ENCODE peak calls at places on chromosomes 16 and 17, in ten cellular contexts. W is PC-9; T is left ventricle myocardium inferior; M is pancreas; N is CD8-positive, alpha-beta T cell; Y is endothelial cell of umbilical vein; U is heart right ventricle; J is BE2C; H is upper lobe of left lung; A is GM06990. K is an unnamed sample.

GRCh38 chr17:42023524-42024349 is 3.8 kb downstream of the NKIRAS2 start:
- DNase-seq in W (no peak), T (peak; percentile 35), M (no peak), N (no peak), Y (no peak), U (peak; percentile 38), J (no peak), H (peak; percentile 86), A (no peak), K (no peak)

GRCh38 chr16:20865420-20866126 is 34.6 kb downstream of the DCUN1D3 start:
- DNase-seq in W (no peak), T (no peak), M (no peak), N (no peak), Y (no peak), U (no peak), J (no peak), H (no peak), A (peak; percentile 49), K (no peak)

GRCh38 chr17:8053600-8053999 is 14.7 kb downstream of the ALOX15B start:
- DNase-seq in W (no peak), T (no peak), M (no peak), N (no peak), Y (no peak), U (no peak), J (no peak), H (no peak), A (no peak), K (no peak)

GRCh38 chr17:17420035-17420434 is 56.8 kb upstream of the MED9 start:
- DNase-seq in W (no peak), T (peak; percentile 78), M (no peak), N (no peak), Y (no peak), U (peak; percentile 79), J (no peak), H (no peak), A (no peak), K (no peak)

GRCh38 chr17:69287168-69287567 is 39.8 kb downstream of the ABCA5 start:
- DNase-seq in W (no peak), T (no peak), M (no peak), N (no peak), Y (no peak), U (no peak), J (no peak), H (no peak), A (no peak), K (no peak)

GRCh38 chr17:7314719-7315569 is at the start of gene GPS2:
- DNase-seq in W (peak; percentile 80), T (peak; percentile 94), M (peak; percentile 90), N (peak; percentile 87), Y (peak; percentile 84), U (peak; percentile 95), J (peak; percentile 85), H (peak; percentile 94), A (peak; percentile 91), K (peak; percentile 99)

GRCh38 chr17:1033503-1033902 is 36.6 kb downstream of the TIMM22 start:
- DNase-seq in W (no peak), T (no peak), M (no peak), N (no peak), Y (no peak), U (no peak), J (no peak), H (no peak), A (no peak), K (no peak)

GRCh38 chr17:18185391-18185790 is 1.8 kb downstream of the ALKBH5 start:
- DNase-seq in W (no peak), T (no peak), M (no peak), N (no peak), Y (peak; percentile 33), U (no peak), J (no peak), H (no peak), A (no peak), K (peak; percentile 63)

GRCh38 chr17:60528828-60529227 is 2.8 kb upstream of the APPBP2 start:
- DNase-seq in W (no peak), T (no peak), M (no peak), N (no peak), Y (no peak), U (no peak), J (no peak), H (no peak), A (no peak), K (no peak)

GRCh38 chr17:28053725-28054124 is 11.2 kb downstream of the NLK start:
- DNase-seq in W (no peak), T (no peak), M (no peak), N (no peak), Y (no peak), U (no peak), J (no peak), H (no peak), A (no peak), K (no peak)

GRCh38 chr17:43372273-43372911 is 26.4 kb upstream of the ARL4D start:
- DNase-seq in W (no peak), T (peak; percentile 40), M (no peak), N (no peak), Y (no peak), U (no peak), J (peak; percentile 52), H (peak; percentile 50), A (peak; percentile 66), K (no peak)

GRCh38 chr17:83180996-83181481 is 101.6 kb downstream of the METRNL start:
- DNase-seq in W (no peak), T (no peak), M (no peak), N (no peak), Y (no peak), U (no peak), J (peak; percentile 29), H (no peak), A (no peak), K (no peak)

GRCh38 chr16:12462690-12463646 is 340.7 kb downstream of the CPPED1 start:
- DNase-seq in W (no peak), T (no peak), M (no peak), N (no peak), Y (peak; percentile 70), U (no peak), J (no peak), H (no peak), A (no peak), K (no peak)

GRCh38 chr16:87436225-87437172 is 44.4 kb downstream of the MAP1LC3B start:
- DNase-seq in W (no peak), T (no peak), M (no peak), N (no peak), Y (no peak), U (no peak), J (no peak), H (no peak), A (no peak), K (peak; percentile 78)

DNA sequence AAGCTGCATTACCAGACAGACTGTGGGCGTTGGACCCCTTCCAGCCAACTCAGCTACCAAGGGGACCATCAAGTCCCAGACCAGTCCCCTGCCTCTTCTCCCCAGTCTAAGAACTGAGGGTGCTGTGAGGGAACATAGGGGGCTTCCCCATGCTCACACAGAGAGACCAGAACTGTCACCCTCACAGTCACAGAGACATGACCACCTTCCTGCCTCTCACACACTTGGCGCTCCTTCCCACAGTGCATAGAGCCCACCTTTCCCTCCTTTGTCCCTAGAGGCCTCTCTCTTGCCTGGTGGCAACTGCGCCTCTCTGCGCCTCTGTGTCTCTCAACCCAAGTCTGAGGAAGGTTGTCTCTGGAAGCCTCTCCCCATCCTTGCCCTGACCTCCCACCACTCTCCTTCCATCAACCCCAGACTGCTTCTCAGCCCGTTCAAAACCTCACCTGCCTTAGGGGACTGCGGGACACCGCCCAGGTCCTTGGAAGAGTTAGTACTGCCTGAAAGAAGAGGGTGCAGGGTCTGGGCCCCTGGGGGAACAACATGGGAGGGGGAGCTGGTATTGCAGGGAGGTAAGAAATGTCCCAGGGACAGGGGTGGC is 6.1 kb upstream of the LHX1 start:
- DNase-seq in W (no peak), T (no peak), M (no peak), N (no peak), Y (no peak), U (no peak), J (no peak), H (no peak), A (no peak), K (peak; percentile 29)
- H3K27me3 ChIP-seq in W (no peaks in the 10 kb centered on the region), T (peaks cover 100% of the 10 kb centered on the region), M (peaks cover 77% of the 10 kb centered on the region), N (peaks cover 77% of the 10 kb centered on the region), Y (peaks cover 97% of the 10 kb centered on the region), U (peaks cover 90% of the 10 kb centered on the region), J (peaks cover 65% of the 10 kb centered on the region), H (peaks cover 45% of the 10 kb centered on the region), A (peaks cover 11% of the 10 kb centered on the region), K (peaks cover 72% of the 10 kb centered on the region)

GRCh38 chr17:74843352-74843627 is 16.4 kb downstream of the GRIN2C start:
- DNase-seq in W (no peak), T (no peak), M (no peak), N (no peak), Y (no peak), U (no peak), J (no peak), H (no peak), A (no peak), K (no peak)
- H3K4me3 ChIP-seq in W (no peak overlapping the region), T (peak overlapping the region; percentile 64), M (no peak overlapping the region), N (no peak overlapping the region), Y (no peak overlapping the region), U (no peak overlapping the region), J (no peak overlapping the region), H (peak overlapping the region; percentile 51), A (no peak overlapping the region), K (no peak overlapping the region)

GRCh38 chr16:27853651-27854050 is 209.9 kb downstream of the GSG1L start:
- DNase-seq in W (no peak), T (no peak), M (no peak), N (no peak), Y (no peak), U (no peak), J (no peak), H (peak; percentile 10), A (no peak), K (no peak)
- H3K36me3 ChIP-seq in W (no peaks in the 10 kb centered on the region), T (no peaks in the 10 kb centered on the region), M (no peaks in the 10 kb centered on the region), N (no peaks in the 10 kb centered on the region), Y (no peaks in the 10 kb centered on the region), U (no peaks in the 10 kb centered on the region), J (no peaks in the 10 kb centered on the region), H (no peaks in the 10 kb centered on the region), A (no peaks in the 10 kb centered on the region), K (no peaks in the 10 kb centered on the region)

DNA sequence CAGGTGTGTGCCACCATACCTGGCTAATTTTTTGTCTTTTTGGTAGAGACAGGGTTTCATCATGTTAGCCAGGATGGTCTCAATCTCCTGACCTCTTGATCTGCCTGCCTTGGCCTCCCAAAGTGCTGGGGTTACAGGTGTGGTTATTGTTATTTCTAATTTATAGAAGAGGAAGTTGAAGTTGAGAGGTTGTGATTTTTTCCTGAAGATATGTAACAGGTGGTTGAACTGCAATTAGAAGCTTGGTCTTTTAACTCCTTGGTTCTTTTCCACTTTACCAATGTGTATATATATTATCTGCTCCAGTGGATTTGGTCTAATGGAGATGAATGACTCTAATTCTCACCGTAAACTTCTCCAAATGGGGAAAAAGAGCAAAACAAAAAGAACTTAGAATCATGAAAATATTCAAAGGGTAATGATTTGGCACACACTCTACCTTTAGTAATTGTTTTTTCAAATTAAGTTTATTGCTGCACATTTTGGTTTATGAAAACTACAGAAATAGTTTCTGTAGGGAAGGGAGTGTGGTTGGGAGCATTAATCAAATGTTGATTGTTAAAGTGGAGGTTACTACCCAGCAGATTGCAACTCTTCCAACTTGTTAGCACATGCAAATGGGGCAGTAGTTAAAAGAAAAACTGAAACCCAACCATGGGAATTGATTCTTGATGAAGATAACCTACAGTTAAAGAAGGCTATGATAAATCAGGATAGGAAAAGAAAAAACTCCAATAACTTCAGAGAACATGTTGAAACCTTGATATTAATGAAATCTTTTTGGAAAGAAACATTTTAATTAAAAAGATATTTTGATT is 1.8 kb upstream of the KRT10 start:
- DNase-seq in W (no peak), T (no peak), M (no peak), N (no peak), Y (no peak), U (no peak), J (no peak), H (no peak), A (no peak), K (no peak)
- H3K27me3 ChIP-seq in W (no peaks in the 10 kb centered on the region), T (no peaks in the 10 kb centered on the region), M (no peaks in the 10 kb centered on the region), N (no peaks in the 10 kb centered on the region), Y (no peaks in the 10 kb centered on the region), U (no peaks in the 10 kb centered on the region), J (no peaks in the 10 kb centered on the region), H (no peaks in the 10 kb centered on the region), A (no peaks in the 10 kb centered on the region), K (peaks cover 9% of the 10 kb centered on the region)

GRCh38 chr17:15502315-15503112 is 35.1 kb upstream of the CDRT4 start:
- DNase-seq in W (no peak), T (peak; percentile 90), M (peak; percentile 62), N (peak; percentile 32), Y (peak; percentile 58), U (peak; percentile 93), J (peak; percentile 74), H (peak; percentile 81), A (peak; percentile 42), K (peak; percentile 90)
- H3K4me3 ChIP-seq in W (no peak overlapping the region), T (peak overlapping the region; percentile 60), M (no peak overlapping the region), N (no peak overlapping the region), Y (no peak overlapping the region), U (peak overlapping the region; percentile 43), J (no peak overlapping the region), H (no peak overlapping the region), A (no peak overlapping the region), K (no peak overlapping the region)

K was measured in H7.